ENCODE peak calls at places on chromosomes 13 and 19, in four cellular contexts. One of them, this sample, is unnamed. For H3K4me1, the result is how much of the 10 kb centered on the place peaks cover.

GRCh38 chr13:51733656-51734334 is 70.2 kb downstream of the DHRS12 start:
- DNase-seq in IMR-90: peak
- DNase-seq in GM12878: no peak
- DNase-seq in K562: no peak
- DNase-seq in this sample: no peak

GRCh38 chr13:111198979-111199378 is 83.9 kb downstream of the ARHGEF7 start:
- DNase-seq in K562: no peak
- DNase-seq in IMR-90: no peak
- DNase-seq in GM12878: no peak
- DNase-seq in this sample: no peak

GRCh38 chr13:22127277-22128143 is 456.6 kb downstream of the FGF9 start:
- DNase-seq in GM12878: no peak
- DNase-seq in IMR-90: peak
- DNase-seq in K562: no peak
- DNase-seq in this sample: no peak

GRCh38 chr19:47226426-47227346 is 4.3 kb downstream of the BBC3 start:
- DNase-seq in IMR-90: peak
- DNase-seq in K562: peak
- DNase-seq in GM12878: peak
- DNase-seq in this sample: peak

GRCh38 chr13:43725460-43725859 is 61.3 kb downstream of the ENOX1 start:
- DNase-seq in K562: no peak
- DNase-seq in GM12878: no peak
- DNase-seq in IMR-90: no peak
- DNase-seq in this sample: no peak

GRCh38 chr13:35621989-35622388 is 145.5 kb upstream of the MAB21L1 start:
- DNase-seq in GM12878: no peak
- DNase-seq in K562: no peak
- DNase-seq in IMR-90: peak
- DNase-seq in this sample: no peak

GRCh38 chr19:44753619-44753931 is 5.1 kb downstream of the BCL3 start:
- DNase-seq in K562: no peak
- DNase-seq in IMR-90: no peak
- DNase-seq in GM12878: no peak
- DNase-seq in this sample: no peak

GRCh38 chr13:111241006-111241755 is 79.3 kb upstream of the TEX29 start:
- DNase-seq in K562: no peak
- DNase-seq in IMR-90: no peak
- DNase-seq in GM12878: no peak
- DNase-seq in this sample: no peak

GRCh38 chr19:9523885-9524474 is 14.5 kb downstream of the ZNF426 start:
- DNase-seq in IMR-90: no peak
- DNase-seq in GM12878: no peak
- DNase-seq in K562: no peak
- DNase-seq in this sample: no peak

GRCh38 chr19:43683905-43684304 is 13.9 kb upstream of the PLAUR start:
- DNase-seq in IMR-90: no peak
- DNase-seq in GM12878: no peak
- DNase-seq in K562: no peak
- DNase-seq in this sample: no peak

GRCh38 chr13:59326717-59327116 is 837.0 kb downstream of the DIAPH3 start:
- DNase-seq in IMR-90: no peak
- DNase-seq in K562: no peak
- DNase-seq in GM12878: no peak
- DNase-seq in this sample: no peak

GRCh38 chr13:21964686-21965085 is 293.8 kb downstream of the FGF9 start:
- DNase-seq in K562: no peak
- DNase-seq in GM12878: no peak
- DNase-seq in IMR-90: peak
- DNase-seq in this sample: no peak

GRCh38 chr13:101751488-101751887 is 299.0 kb downstream of the ITGBL1 start:
- DNase-seq in IMR-90: peak
- DNase-seq in K562: no peak
- DNase-seq in GM12878: no peak
- DNase-seq in this sample: peak

GRCh38 chr19:46350758-46351159 is 3.9 kb downstream of the PPP5C start:
- DNase-seq in GM12878: peak
- DNase-seq in IMR-90: no peak
- DNase-seq in K562: no peak
- DNase-seq in this sample: no peak

GRCh38 chr19:6753178-6754031 is 13.8 kb downstream of the SH2D3A start:
- DNase-seq in GM12878: peak
- DNase-seq in IMR-90: peak
- DNase-seq in K562: peak
- DNase-seq in this sample: peak

GRCh38 chr19:34269968-34270621 is 15.7 kb downstream of the GARRE1 start:
- DNase-seq in IMR-90: peak
- DNase-seq in K562: no peak
- DNase-seq in GM12878: peak
- DNase-seq in this sample: no peak

GRCh38 chr13:89401209-89401810 is 1730.1 kb downstream of the SLITRK5 start:
- DNase-seq in K562: no peak
- DNase-seq in GM12878: no peak
- DNase-seq in IMR-90: peak
- DNase-seq in this sample: no peak

GRCh38 chr19:42219812-42220750 is at the start of gene ZNF526:
- DNase-seq in K562: peak
- DNase-seq in GM12878: peak
- DNase-seq in IMR-90: peak
- DNase-seq in this sample: peak

GRCh38 chr13:26011996-26012688 is 39.7 kb downstream of the SHISA2 start:
- DNase-seq in IMR-90: no peak
- DNase-seq in K562: no peak
- DNase-seq in GM12878: no peak
- DNase-seq in this sample: no peak

GRCh38 chr19:39502640-39503417 is 4.1 kb downstream of the DLL3 start:
- DNase-seq in GM12878: no peak
- DNase-seq in K562: peak
- DNase-seq in IMR-90: peak
- DNase-seq in this sample: peak

GRCh38 chr19:11699931-11700794 is 38.6 kb downstream of the ZNF823 start:
- DNase-seq in IMR-90: peak
- DNase-seq in K562: peak
- DNase-seq in GM12878: no peak
- DNase-seq in this sample: no peak

GRCh38 chr13:103282571-103283450 is 216.6 kb upstream of the SLC10A2 start:
- DNase-seq in GM12878: no peak
- DNase-seq in K562: no peak
- DNase-seq in IMR-90: peak
- DNase-seq in this sample: peak

GRCh38 chr13:60509601-60510386 is 112.8 kb downstream of the TDRD3 start:
- DNase-seq in GM12878: no peak
- DNase-seq in K562: no peak
- DNase-seq in IMR-90: peak
- DNase-seq in this sample: no peak

GRCh38 chr19:10587022-10587838 is at the start of gene AP1M2:
- DNase-seq in K562: peak
- DNase-seq in IMR-90: no peak
- DNase-seq in GM12878: no peak
- DNase-seq in this sample: no peak

GRCh38 chr19:35157431-35157830 is 2.9 kb downstream of the FXYD5 start:
- DNase-seq in IMR-90: no peak
- DNase-seq in GM12878: no peak
- DNase-seq in K562: no peak
- DNase-seq in this sample: no peak

GRCh38 chr19:35479278-35479677 is 11.0 kb downstream of the KRTDAP start:
- DNase-seq in K562: no peak
- DNase-seq in IMR-90: no peak
- DNase-seq in GM12878: no peak
- DNase-seq in this sample: no peak

GRCh38 chr13:55569082-55569481 is 1571.6 kb upstream of the PRR20A start:
- DNase-seq in IMR-90: no peak
- DNase-seq in K562: no peak
- DNase-seq in GM12878: no peak
- DNase-seq in this sample: no peak

GRCh38 chr19:13765395-13766094 is 1.2 kb downstream of the MRI1 start:
- DNase-seq in GM12878: no peak
- DNase-seq in K562: no peak
- DNase-seq in IMR-90: no peak
- DNase-seq in this sample: no peak

GRCh38 chr19:13774217-13775191 is at the start of gene C19orf53:
- DNase-seq in GM12878: peak
- DNase-seq in IMR-90: peak
- DNase-seq in K562: peak
- DNase-seq in this sample: peak

GRCh38 chr19:13768510-13768909 is 4.2 kb downstream of the MRI1 start:
- DNase-seq in IMR-90: no peak
- DNase-seq in GM12878: no peak
- DNase-seq in K562: no peak
- DNase-seq in this sample: no peak

GRCh38 chr19:13766095-13766481 is 1.8 kb downstream of the MRI1 start:
- DNase-seq in IMR-90: no peak
- DNase-seq in K562: no peak
- DNase-seq in GM12878: no peak
- DNase-seq in this sample: no peak

GRCh38 chr19:13770013-13770635 is 4.1 kb upstream of the C19orf53 start:
- DNase-seq in GM12878: no peak
- DNase-seq in IMR-90: no peak
- DNase-seq in K562: no peak
- DNase-seq in this sample: no peak
- TF ChIP-seq BHLHE40 in GM12878: no peak
- TF ChIP-seq BHLHE40 in IMR-90: no peak
- TF ChIP-seq BHLHE40 in K562: no peak
- TF ChIP-seq BHLHE40 in this sample: no peak

GRCh38 chr13:112905086-112905485 is 63.9 kb upstream of the MCF2L start:
- DNase-seq in GM12878: no peak
- DNase-seq in IMR-90: no peak
- DNase-seq in K562: no peak
- DNase-seq in this sample: no peak

GRCh38 chr13:112905619-112905989 is 63.4 kb upstream of the MCF2L start:
- DNase-seq in GM12878: no peak
- DNase-seq in IMR-90: no peak
- DNase-seq in K562: no peak
- DNase-seq in this sample: no peak

GRCh38 chr13:112907286-112907685 is 61.7 kb upstream of the MCF2L start:
- DNase-seq in IMR-90: no peak
- DNase-seq in GM12878: no peak
- DNase-seq in K562: no peak
- DNase-seq in this sample: no peak

GRCh38 chr13:112904436-112904960 is 64.5 kb upstream of the MCF2L start:
- DNase-seq in IMR-90: no peak
- DNase-seq in K562: no peak
- DNase-seq in GM12878: no peak
- DNase-seq in this sample: no peak

GRCh38 chr13:112905990-112906641 is 62.9 kb upstream of the MCF2L start:
- DNase-seq in IMR-90: no peak
- DNase-seq in GM12878: no peak
- DNase-seq in K562: no peak
- DNase-seq in this sample: no peak
- H3K4me2 ChIP-seq in IMR-90: no peak
- H3K4me2 ChIP-seq in GM12878: no peak
- H3K4me2 ChIP-seq in K562: no peak
- H3K4me2 ChIP-seq in this sample: no peak

DNA sequence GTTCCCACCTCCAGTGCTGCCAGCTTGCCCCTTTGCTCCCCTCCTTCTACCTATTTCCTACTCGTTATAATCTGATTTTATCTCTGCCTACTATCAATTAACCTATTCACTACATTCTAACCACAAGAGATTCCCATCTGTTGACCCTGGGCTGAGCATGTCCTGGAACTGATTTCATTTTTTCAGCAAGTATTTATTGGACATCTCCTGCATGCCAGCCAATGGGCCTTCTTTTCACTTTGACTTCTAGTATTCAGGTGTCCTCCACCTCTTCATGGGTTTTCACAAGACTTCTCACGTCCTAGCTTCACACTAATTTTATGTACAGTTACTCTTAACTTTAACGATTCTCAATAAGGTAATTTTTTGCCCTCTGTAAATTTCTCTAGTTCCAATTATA is 282.7 kb upstream of the KLHL1 start:
- DNase-seq in K562: no peak
- DNase-seq in GM12878: no peak
- DNase-seq in IMR-90: no peak
- DNase-seq in this sample: no peak
- H3K4me1 ChIP-seq in K562: under half
- H3K4me1 ChIP-seq in GM12878: under half
- H3K4me1 ChIP-seq in IMR-90: under half
- H3K4me1 ChIP-seq in this sample: under half

DNA sequence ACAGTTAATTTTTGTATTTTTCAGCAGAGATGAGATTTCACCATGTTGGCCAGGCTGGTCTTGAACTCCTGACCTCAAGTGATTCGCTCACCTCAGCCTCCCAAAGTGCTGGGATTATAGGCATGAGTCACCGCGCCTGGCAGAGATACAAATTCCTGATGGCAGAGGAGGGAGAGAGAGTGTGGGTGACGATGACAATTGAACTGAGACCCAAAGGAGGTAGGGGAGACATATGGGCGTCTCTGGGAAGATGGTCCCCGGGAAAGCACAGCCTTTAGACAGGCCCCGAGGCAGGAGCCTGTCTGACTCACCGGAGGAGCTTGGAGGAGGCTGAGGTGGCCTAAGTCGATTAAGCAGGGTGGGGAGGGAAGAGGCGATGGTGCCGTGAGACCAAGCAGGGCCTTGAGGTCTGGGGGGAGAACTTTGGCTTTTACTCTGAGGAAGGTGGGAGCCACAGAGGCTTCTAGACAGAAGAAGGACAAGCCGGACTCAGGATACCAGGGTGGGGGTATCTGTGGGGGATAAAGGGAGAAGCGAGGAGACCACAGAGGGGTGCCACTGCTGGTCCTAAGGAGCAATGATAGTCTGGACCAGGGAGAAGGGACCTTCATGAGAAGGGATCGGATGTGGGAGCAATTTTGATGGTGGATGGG is 38.2 kb downstream of the ARRDC2 start:
- DNase-seq in K562: peak
- DNase-seq in GM12878: no peak
- DNase-seq in IMR-90: peak
- DNase-seq in this sample: peak
- TF ChIP-seq BHLHE40 in K562: no peak
- TF ChIP-seq BHLHE40 in GM12878: no peak
- TF ChIP-seq BHLHE40 in IMR-90: peak
- TF ChIP-seq BHLHE40 in this sample: no peak

DNA sequence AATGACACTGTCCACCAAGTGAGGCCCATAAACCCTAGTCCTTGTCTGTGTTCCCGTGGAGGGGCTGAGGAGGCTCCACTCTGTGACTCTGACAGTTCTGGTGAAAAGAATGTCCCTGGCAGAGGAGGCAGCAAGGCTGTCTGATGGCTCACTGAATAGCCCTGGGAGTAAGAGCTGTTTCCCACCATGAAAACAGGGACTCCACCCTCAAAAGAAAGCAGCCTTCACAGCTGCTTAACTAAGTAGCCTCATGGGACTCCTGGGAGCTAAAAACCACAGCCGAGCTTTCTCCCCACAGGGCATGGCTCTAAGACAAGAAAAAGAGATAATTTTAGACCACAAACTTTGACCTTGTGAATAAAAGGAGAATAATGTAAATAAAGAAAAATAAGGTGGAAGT is 135.1 kb upstream of the FRY start:
- DNase-seq in IMR-90: peak
- DNase-seq in GM12878: no peak
- DNase-seq in K562: no peak
- DNase-seq in this sample: no peak
- H3K4me2 ChIP-seq in IMR-90: no peak
- H3K4me2 ChIP-seq in GM12878: no peak
- H3K4me2 ChIP-seq in K562: no peak
- H3K4me2 ChIP-seq in this sample: no peak

GRCh38 chr13:24505256-24505655 is 7.3 kb downstream of the PARP4 start:
- DNase-seq in IMR-90: no peak
- DNase-seq in K562: peak
- DNase-seq in GM12878: no peak
- DNase-seq in this sample: no peak
- H3K4me1 ChIP-seq in IMR-90: under half
- H3K4me1 ChIP-seq in K562: under half
- H3K4me1 ChIP-seq in GM12878: under half
- H3K4me1 ChIP-seq in this sample: half or more

GRCh38 chr13:106440846-106441245 is 94.6 kb downstream of the EFNB2 start:
- DNase-seq in IMR-90: no peak
- DNase-seq in K562: no peak
- DNase-seq in GM12878: no peak
- DNase-seq in this sample: no peak
- TF ChIP-seq BHLHE40 in IMR-90: no peak
- TF ChIP-seq BHLHE40 in K562: no peak
- TF ChIP-seq BHLHE40 in GM12878: no peak
- TF ChIP-seq BHLHE40 in this sample: no peak